ENCODE peak calls at places on chromosomes 12 and 14, in four cellular contexts. I, L, D and Q are unnamed samples.

GRCh38 chr14:68894802-68895201 is 84.3 kb downstream of the ACTN1 start:
- DNase-seq in I (no peak), L (no peak), D (peak), Q (no peak)

GRCh38 chr12:49706351-49707126 is 666 bp downstream of the FMNL3 start:
- DNase-seq in I (peak), L (no peak), D (peak), Q (peak)

GRCh38 chr12:8157484-8158198 is 826 bp downstream of the ZNF705A start:
- DNase-seq in I (no peak), L (no peak), D (no peak), Q (no peak)

GRCh38 chr12:60977966-60978365 is 1282.2 kb upstream of the USP15 start:
- DNase-seq in I (no peak), L (no peak), D (no peak), Q (no peak)

GRCh38 chr14:24789277-24789832 is 155.4 kb upstream of the GZMB start:
- DNase-seq in I (peak), L (no peak), D (no peak), Q (no peak)

GRCh38 chr12:18546399-18546798 is 191.4 kb downstream of the PLCZ1 start:
- DNase-seq in I (no peak), L (peak), D (peak), Q (no peak)

GRCh38 chr12:80763874-80764273 is 47.2 kb downstream of the MYF5 start:
- DNase-seq in I (no peak), L (peak), D (peak), Q (peak)

GRCh38 chr12:64716373-64716772 is 42.8 kb downstream of the GNS start:
- DNase-seq in I (no peak), L (no peak), D (no peak), Q (no peak)

GRCh38 chr12:105262461-105263184 is 26.6 kb upstream of the APPL2 start:
- DNase-seq in I (no peak), L (no peak), D (no peak), Q (no peak)

GRCh38 chr14:26765768-26766550 is 168.1 kb upstream of the NOVA1 start:
- DNase-seq in I (peak), L (no peak), D (peak), Q (peak)

GRCh38 chr14:94334837-94335236 is 11.7 kb upstream of the SERPINA6 start:
- DNase-seq in I (no peak), L (no peak), D (no peak), Q (no peak)

GRCh38 chr12:22459872-22460490 is 84.4 kb downstream of the C2CD5 start:
- DNase-seq in I (no peak), L (peak), D (peak), Q (no peak)

GRCh38 chr14:35385042-35385839 is 19.3 kb downstream of the NFKBIA start:
- DNase-seq in I (peak), L (peak), D (peak), Q (peak)

GRCh38 chr14:91246051-91246852 is 1.7 kb upstream of the GPR68 start:
- DNase-seq in I (no peak), L (no peak), D (no peak), Q (no peak)

GRCh38 chr12:48092606-48093005 is 13.3 kb downstream of the SENP1 start:
- DNase-seq in I (no peak), L (no peak), D (no peak), Q (no peak)

GRCh38 chr12:130301577-130301976 is 36.1 kb upstream of the PIWIL1 start:
- DNase-seq in I (no peak), L (no peak), D (no peak), Q (no peak)

GRCh38 chr12:20646239-20646827 is 48.8 kb upstream of the SLCO1C1 start:
- DNase-seq in I (no peak), L (peak), D (peak), Q (no peak)

GRCh38 chr12:104057771-104058197 is 6.5 kb upstream of the HCFC2 start:
- DNase-seq in I (no peak), L (no peak), D (peak), Q (no peak)

GRCh38 chr14:23171251-23171975 is 12.0 kb downstream of the SLC7A8 start:
- DNase-seq in I (no peak), L (no peak), D (peak), Q (no peak)

GRCh38 chr14:71730471-71730870 is 201.8 kb upstream of the RGS6 start:
- DNase-seq in I (no peak), L (no peak), D (peak), Q (no peak)

GRCh38 chr14:58942516-58942915 is 246.0 kb upstream of the DAAM1 start:
- DNase-seq in I (no peak), L (no peak), D (peak), Q (no peak)

GRCh38 chr12:130728158-130729058 is 12.3 kb upstream of the RIMBP2 start:
- DNase-seq in I (no peak), L (no peak), D (no peak), Q (no peak)

GRCh38 chr14:105473677-105474477 is 744 bp upstream of the CRIP2 start:
- DNase-seq in I (peak), L (peak), D (peak), Q (peak)

GRCh38 chr14:33950320-33951182 is at the start of gene EGLN3:
- DNase-seq in I (peak), L (peak), D (peak), Q (peak)

GRCh38 chr12:65607271-65607880 is 216.9 kb upstream of the HMGA2 start:
- DNase-seq in I (no peak), L (no peak), D (no peak), Q (no peak)

GRCh38 chr12:79681008-79681590 is 9.7 kb downstream of the PAWR start:
- DNase-seq in I (no peak), L (no peak), D (peak), Q (no peak)

GRCh38 chr14:35963209-35963608 is 137.1 kb downstream of the BRMS1L start:
- DNase-seq in I (no peak), L (peak), D (no peak), Q (no peak)

GRCh38 chr14:99718811-99719192 is 34.7 kb downstream of the CYP46A1 start:
- DNase-seq in I (no peak), L (no peak), D (no peak), Q (no peak)

GRCh38 chr14:36724162-36724561 is 62.5 kb downstream of the PAX9 start:
- DNase-seq in I (no peak), L (no peak), D (no peak), Q (no peak)

GRCh38 chr12:90520002-90520734 is 434.8 kb downstream of the CCER1 start:
- DNase-seq in I (no peak), L (no peak), D (no peak), Q (no peak)

GRCh38 chr12:124673881-124674617 is 106.6 kb upstream of the NCOR2 start:
- DNase-seq in I (no peak), L (no peak), D (no peak), Q (no peak)

GRCh38 chr14:92598549-92598905 is 84.9 kb downstream of the RIN3 start:
- DNase-seq in I (no peak), L (no peak), D (no peak), Q (no peak)

GRCh38 chr14:20998674-20999366 is at the start of gene SLC39A2:
- DNase-seq in I (no peak), L (no peak), D (peak), Q (no peak)

GRCh38 chr12:107549786-107550480 is 135.7 kb upstream of the PWP1 start:
- DNase-seq in I (no peak), L (no peak), D (no peak), Q (no peak)

GRCh38 chr12:32367381-32367780 is 32.0 kb upstream of the FGD4 start:
- DNase-seq in I (no peak), L (no peak), D (no peak), Q (no peak)

GRCh38 chr12:119328111-119328510 is 6.4 kb upstream of the CCDC60 start:
- DNase-seq in I (peak), L (peak), D (no peak), Q (peak)

DNA sequence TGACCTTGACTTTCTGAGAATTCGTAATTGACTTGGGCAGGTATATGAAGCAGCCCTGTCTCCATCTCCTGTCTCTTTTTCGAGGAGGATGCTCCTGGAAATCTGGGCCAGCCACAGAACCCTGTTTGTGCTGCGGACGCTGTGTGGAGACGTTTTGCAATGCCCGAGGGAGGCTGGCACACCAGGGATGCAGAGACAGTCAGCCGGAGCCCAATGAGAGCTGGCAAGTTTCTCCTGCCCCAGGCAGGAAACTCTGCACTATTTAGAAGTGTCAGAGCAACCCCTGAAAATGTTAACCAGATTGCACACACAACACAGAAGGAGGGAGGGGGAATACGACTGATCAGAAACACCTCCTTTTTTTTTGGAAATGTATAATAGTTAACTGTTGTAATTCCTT is 103.2 kb upstream of the DYRK2 start:
- DNase-seq in I (no peak), L (no peak), D (peak), Q (no peak)
- H3K27ac ChIP-seq in I (no peak), L (no peak), D (no peak), Q (no peak)

GRCh38 chr12:1949771-1950470 is 31.5 kb upstream of the CACNA2D4 start:
- DNase-seq in I (no peak), L (no peak), D (peak), Q (no peak)

GRCh38 chr12:1947081-1947480 is 28.6 kb upstream of the CACNA2D4 start:
- DNase-seq in I (no peak), L (no peak), D (peak), Q (no peak)

GRCh38 chr12:1946311-1946710 is 27.9 kb upstream of the CACNA2D4 start:
- DNase-seq in I (no peak), L (no peak), D (no peak), Q (no peak)

DNA sequence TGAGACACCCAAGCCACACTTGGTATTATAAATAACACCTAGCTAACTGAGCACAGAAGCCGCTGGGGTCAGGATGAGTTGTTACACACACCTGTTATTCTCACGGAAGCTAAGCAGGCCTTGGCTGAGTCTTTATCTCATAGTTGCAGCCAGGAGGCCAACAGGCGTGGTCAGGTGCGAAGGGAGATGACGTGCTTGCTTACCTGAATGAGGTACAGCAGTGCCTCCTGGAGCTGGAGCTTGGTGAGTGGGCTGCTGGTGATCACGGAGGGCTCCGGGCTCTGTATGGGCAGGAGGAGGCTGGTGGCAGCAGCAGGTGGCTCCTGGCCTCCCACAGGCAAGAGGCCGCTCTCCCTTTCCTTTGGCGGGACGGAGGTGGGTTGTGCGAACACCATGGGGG is 30.4 kb upstream of the CACNA2D4 start:
- DNase-seq in I (no peak), L (no peak), D (no peak), Q (no peak)
- H3K27ac ChIP-seq in I (no peak), L (no peak), D (no peak), Q (no peak)

DNA sequence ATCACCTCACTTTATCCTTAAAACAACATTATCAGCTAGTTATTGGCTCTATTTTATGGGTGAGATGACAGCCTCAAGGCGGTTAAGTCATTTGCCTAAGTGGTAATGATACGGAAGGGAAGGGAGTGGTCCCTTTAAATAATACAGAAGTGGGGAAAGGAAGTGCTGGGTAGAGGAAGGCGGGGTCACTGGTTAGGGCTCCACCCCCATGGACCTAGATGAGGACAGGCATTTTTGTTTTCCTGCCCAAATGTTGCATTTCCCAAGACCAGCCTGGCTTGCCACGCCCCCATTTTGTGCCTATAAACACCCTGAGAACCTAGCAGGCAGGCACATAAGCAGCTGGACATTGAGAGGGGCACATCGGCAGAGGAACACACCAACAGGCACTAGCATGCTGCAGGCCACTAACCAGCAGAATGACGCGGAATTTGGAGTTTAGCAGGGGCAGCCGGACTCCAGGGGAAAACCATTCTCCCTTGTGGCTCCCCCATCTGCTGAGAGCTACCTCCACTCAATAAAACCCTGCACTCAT is 100.9 kb downstream of the EPS8 start:
- DNase-seq in I (peak), L (no peak), D (no peak), Q (peak)
- H3K27ac ChIP-seq in I (peak), L (no peak), D (no peak), Q (peak)

DNA sequence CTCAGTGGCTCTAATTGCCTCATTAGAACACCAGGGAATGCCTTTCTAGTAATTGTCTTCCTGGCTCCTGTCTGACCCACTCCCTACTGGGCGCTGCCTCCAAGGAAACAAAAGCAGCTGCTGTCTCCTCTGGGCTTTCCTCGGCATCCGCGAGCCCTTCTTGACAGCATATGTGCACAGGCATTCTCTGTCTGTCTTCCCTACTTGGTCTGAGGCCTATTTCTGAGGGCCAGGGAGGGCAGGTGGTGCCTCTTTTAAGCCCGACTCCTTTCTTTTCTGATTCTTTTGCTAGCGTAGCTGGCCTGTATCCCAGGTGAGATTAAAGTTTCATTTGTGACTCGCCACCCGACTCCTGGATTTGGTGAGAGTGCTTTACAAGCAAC is 186.4 kb upstream of the RMST start:
- DNase-seq in I (no peak), L (no peak), D (no peak), Q (peak)
- H3K27ac ChIP-seq in I (no peak), L (no peak), D (no peak), Q (no peak)

GRCh38 chr12:116196752-116197718 is 80.5 kb downstream of the MED13L start:
- DNase-seq in I (no peak), L (no peak), D (no peak), Q (peak)
- H3K27ac ChIP-seq in I (no peak), L (no peak), D (no peak), Q (no peak)

DNA sequence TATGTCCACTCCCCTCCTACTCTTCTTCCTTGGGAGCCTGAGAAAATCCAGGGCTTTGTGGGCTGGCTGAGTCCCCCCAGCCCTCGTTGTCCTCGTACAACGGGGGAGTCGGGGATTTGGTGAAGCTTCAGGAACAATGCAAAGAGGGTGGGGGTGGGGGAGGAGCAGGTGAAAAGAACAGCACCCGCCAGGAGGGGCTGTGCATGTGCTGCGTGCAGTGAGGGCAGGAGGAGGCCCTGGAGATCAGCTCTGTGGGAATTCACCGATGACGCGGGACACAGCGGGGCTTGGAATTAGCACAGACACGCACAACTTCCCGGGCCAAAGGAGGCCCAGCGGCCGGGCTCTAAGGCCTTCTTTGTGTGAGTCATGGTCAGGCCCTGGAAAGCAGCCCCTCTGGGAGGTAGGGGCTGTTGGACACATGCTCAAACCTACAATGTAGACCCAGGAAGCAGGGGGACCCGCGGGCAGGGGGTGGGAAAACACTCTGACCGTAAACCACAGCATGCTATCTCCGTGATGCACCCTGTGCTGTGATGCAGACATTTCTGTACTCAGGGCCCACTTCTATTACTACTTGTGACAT is 32.8 kb downstream of the RBM19 start:
- DNase-seq in I (no peak), L (no peak), D (peak), Q (peak)
- H3K27ac ChIP-seq in I (no peak), L (peak), D (no peak), Q (no peak)

GRCh38 chr14:70084226-70084625 is 104.5 kb downstream of the SLC8A3 start:
- DNase-seq in I (no peak), L (no peak), D (no peak), Q (no peak)
- H3K27ac ChIP-seq in I (no peak), L (no peak), D (no peak), Q (no peak)

GRCh38 chr12:93101367-93101766 is 172.3 kb upstream of the EEA1 start:
- DNase-seq in I (no peak), L (no peak), D (no peak), Q (no peak)

GRCh38 chr12:93103154-93103553 is 174.1 kb upstream of the EEA1 start:
- DNase-seq in I (no peak), L (no peak), D (no peak), Q (no peak)

GRCh38 chr12:93104535-93104934 is 175.4 kb upstream of the EEA1 start:
- DNase-seq in I (no peak), L (no peak), D (no peak), Q (no peak)

GRCh38 chr12:93102289-93102688 is 173.2 kb upstream of the EEA1 start:
- DNase-seq in I (no peak), L (no peak), D (no peak), Q (no peak)

GRCh38 chr12:93102744-93103143 is 173.6 kb upstream of the EEA1 start:
- DNase-seq in I (no peak), L (peak), D (no peak), Q (no peak)
- H3K27ac ChIP-seq in I (no peak), L (peak), D (no peak), Q (no peak)

DNA sequence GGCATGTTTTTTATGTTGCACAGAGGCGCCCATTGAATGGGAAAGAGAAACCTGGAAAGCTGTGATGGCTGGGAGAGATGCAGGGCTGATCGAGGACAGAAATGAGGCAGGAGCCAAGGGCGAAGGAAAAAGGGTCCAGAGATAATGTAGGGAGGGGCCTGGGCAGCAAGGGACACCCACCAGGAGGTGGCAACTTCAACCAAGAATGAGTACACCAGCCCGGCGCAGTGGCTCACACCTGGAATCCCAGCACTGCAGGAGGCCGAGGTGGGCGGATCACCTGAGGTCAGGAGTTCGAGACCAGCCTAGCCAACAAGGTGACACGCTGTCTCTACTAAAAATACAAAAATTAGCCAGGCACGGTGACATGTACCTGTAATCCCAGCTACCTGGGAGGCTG is 4.0 kb downstream of the SSH1 start:
- DNase-seq in I (no peak), L (no peak), D (no peak), Q (no peak)
- H3K27ac ChIP-seq in I (peak), L (no peak), D (peak), Q (peak)